ENCODE peak calls at places on chromosomes 7 and 10, in ten cellular contexts. P is mammary epithelial cell, W is hepatocyte, I is H9, O is keratinocyte, Q is IMR-90, U is fibroblast of lung, H is GM23338, A is DND-41, M is HepG2. R is an unnamed sample.

GRCh38 chr7:73443543-73444255 is 10.1 kb downstream of the FZD9 start:
- DNase-seq in P (no peak), U (no peak), H (no peak), I (no peak), Q (no peak), A (no peak), W (no peak), O (no peak), M (no peak), R (no peak)

GRCh38 chr7:44323381-44324203 is 1.8 kb downstream of the CAMK2B start:
- DNase-seq in A (no peak), P (no peak), Q (no peak), I (no peak), U (no peak), O (no peak), W (no peak), H (no peak), M (no peak), R (no peak)

GRCh38 chr7:24830440-24831050 is 73.3 kb upstream of the GSDME start:
- DNase-seq in W (no peak), P (no peak), U (no peak), I (no peak), M (no peak), O (no peak), A (no peak), H (no peak), Q (no peak), R (no peak)

GRCh38 chr7:98204670-98205069 is 6.6 kb upstream of the BHLHA15 start:
- DNase-seq in H (no peak), P (no peak), U (no peak), M (no peak), A (no peak), W (no peak), Q (no peak), I (no peak), O (no peak), R (no peak)

GRCh38 chr10:132551093-132551807 is 13.7 kb downstream of the INPP5A start:
- DNase-seq in A (peak; percentile 90), P (no peak), Q (no peak), I (no peak), O (no peak), H (no peak), W (no peak), M (no peak), U (no peak), R (no peak)

GRCh38 chr7:30780909-30781308 is 9.7 kb downstream of the MINDY4 start:
- DNase-seq in O (no peak), A (no peak), W (no peak), M (no peak), Q (no peak), H (no peak), I (no peak), P (no peak), U (no peak), R (no peak)

GRCh38 chr7:153193144-153193595 is 433.6 kb downstream of the ACTR3B start:
- DNase-seq in A (no peak), I (peak; percentile 79), W (peak; percentile 70), O (no peak), M (peak; percentile 12), P (no peak), H (peak; percentile 71), Q (no peak), U (no peak), R (peak; percentile 70)

GRCh38 chr10:130027716-130028464 is 63.8 kb upstream of the EBF3 start:
- DNase-seq in I (peak; percentile 24), A (no peak), H (no peak), Q (no peak), O (no peak), P (no peak), U (no peak), W (peak; percentile 22), M (peak; percentile 4), R (no peak)

GRCh38 chr7:22194633-22195273 is 162.2 kb downstream of the RAPGEF5 start:
- DNase-seq in A (no peak), M (no peak), O (no peak), P (no peak), W (no peak), Q (no peak), U (no peak), I (no peak), H (no peak), R (peak; percentile 13)

GRCh38 chr7:127653396-127653795 is 1.4 kb downstream of the SND1 start:
- DNase-seq in P (no peak), M (no peak), H (no peak), W (no peak), A (no peak), I (no peak), U (no peak), Q (no peak), O (no peak), R (no peak)

GRCh38 chr10:95785942-95786669 is 30.1 kb downstream of the ENTPD1 start:
- DNase-seq in U (no peak), A (no peak), W (no peak), P (no peak), Q (no peak), H (peak; percentile 45), I (no peak), O (no peak), M (no peak), R (peak; percentile 12)

GRCh38 chr10:126841341-126841902 is 63.8 kb upstream of the DOCK1 start:
- DNase-seq in A (no peak), I (no peak), O (no peak), M (no peak), P (no peak), Q (no peak), W (peak; percentile 37), U (no peak), H (no peak), R (no peak)

GRCh38 chr7:117872565-117873055 is 631 bp downstream of the CTTNBP2 start:
- DNase-seq in M (no peak), A (no peak), P (no peak), W (peak; percentile 54), Q (no peak), I (peak; percentile 54), O (no peak), H (peak; percentile 51), U (peak; percentile 24), R (peak; percentile 68)

DNA sequence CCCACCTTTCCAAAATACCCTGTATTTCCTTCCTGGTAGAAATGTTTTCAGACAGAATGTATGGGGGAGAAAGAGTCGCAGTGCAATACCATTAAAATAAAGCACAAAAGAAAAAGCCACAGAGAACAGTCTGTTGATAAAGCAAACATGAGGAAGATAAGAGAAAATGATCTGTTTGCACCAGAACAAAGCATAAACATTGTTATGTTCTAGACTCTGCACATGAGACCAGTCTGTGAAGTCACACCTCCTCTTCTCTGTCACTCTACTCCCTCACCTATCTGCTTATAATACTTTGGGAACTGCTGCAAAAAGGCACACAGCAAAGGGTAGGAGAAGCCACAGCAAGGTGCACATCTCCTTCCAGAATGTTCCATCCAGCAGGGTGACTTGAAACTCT is 67.2 kb upstream of the LRGUK start:
- DNase-seq in W (no peak), A (no peak), P (no peak), U (no peak), I (no peak), O (no peak), M (peak; percentile 50), Q (no peak), H (no peak), R (no peak)
- H3K4me2 ChIP-seq in W (no peak overlapping the region), A (no peak overlapping the region), P (no peak overlapping the region), U (no peak overlapping the region), I (no peak overlapping the region), O (no peak overlapping the region), M (no peak overlapping the region), Q (no peak overlapping the region), H (no peak overlapping the region), R (no peak overlapping the region)

GRCh38 chr7:142880886-142881505 is 4.5 kb downstream of the TRPV6 start:
- DNase-seq in A (peak; percentile 60), W (peak; percentile 70), Q (peak; percentile 1), U (peak; percentile 11), H (peak; percentile 85), I (peak; percentile 79), O (no peak), P (no peak), M (peak; percentile 23), R (peak; percentile 61)
- TF ChIP-seq CTCF in A (peak; percentile 83), W (peak; percentile 61), Q (peak; percentile 43), U (peak; percentile 57), H (peak; percentile 77), I (peak; percentile 86), O (peak; percentile 87), P (peak; percentile 92), M (peak; percentile 55), R (peak; percentile 76)

GRCh38 chr10:128074589-128074988 is 51.6 kb downstream of the MKI67 start:
- DNase-seq in M (no peak), H (no peak), P (no peak), W (no peak), A (no peak), Q (no peak), U (no peak), I (no peak), O (no peak), R (no peak)

GRCh38 chr10:128080641-128081040 is 45.6 kb downstream of the MKI67 start:
- DNase-seq in M (no peak), O (no peak), A (peak; percentile 2), Q (no peak), U (no peak), W (no peak), I (peak; percentile 10), P (no peak), H (no peak), R (no peak)

GRCh38 chr10:128078136-128078969 is 47.9 kb downstream of the MKI67 start:
- DNase-seq in U (peak; percentile 13), A (peak; percentile 63), P (no peak), M (peak; percentile 28), W (peak; percentile 61), I (peak; percentile 77), H (peak; percentile 77), Q (peak; percentile 37), O (no peak), R (peak; percentile 63)

GRCh38 chr10:128080231-128080630 is 46.0 kb downstream of the MKI67 start:
- DNase-seq in M (no peak), W (no peak), P (no peak), Q (no peak), U (no peak), H (no peak), O (no peak), I (peak; percentile 19), A (no peak), R (no peak)

DNA sequence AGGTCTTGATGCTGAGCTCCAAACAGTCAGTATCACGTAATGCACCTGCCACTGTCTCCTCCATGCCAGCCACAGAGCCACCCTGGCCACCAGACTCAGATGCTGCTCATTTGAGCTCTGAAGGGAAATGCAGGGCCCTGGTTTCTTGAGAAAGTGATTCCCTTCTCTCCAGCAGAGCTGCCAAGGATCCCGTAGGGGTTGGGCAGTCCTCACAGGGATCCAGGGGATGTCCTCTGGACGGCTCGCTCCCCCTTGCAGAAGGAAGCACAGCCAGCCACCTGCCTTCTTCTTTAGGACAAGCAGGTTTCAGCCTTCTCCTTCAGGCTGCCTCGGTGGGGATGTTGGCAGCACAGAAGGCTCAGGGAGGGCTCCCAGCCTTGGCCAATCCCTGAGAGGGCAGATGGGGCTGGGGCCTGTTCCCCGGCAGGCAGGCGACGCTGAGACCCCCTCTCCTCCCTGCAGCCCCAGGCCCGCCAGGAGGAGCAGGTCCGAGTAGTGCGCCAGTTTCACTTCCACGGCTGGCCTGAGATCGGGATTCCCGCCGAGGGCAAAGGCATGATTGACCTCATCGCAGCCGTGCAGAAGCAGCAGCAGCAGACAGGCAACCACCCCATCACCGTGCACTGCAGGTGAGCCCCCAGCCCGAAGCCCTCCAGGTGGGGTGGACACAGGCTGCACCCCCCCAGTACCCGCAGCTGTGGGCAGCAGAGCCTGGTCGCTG is 48.9 kb downstream of the MKI67 start:
- DNase-seq in A (no peak), M (no peak), W (no peak), H (no peak), U (no peak), I (peak; percentile 12), Q (no peak), O (no peak), P (no peak), R (no peak)
- H4K20me1 ChIP-seq in A (no peaks in the 10 kb centered on the region), M (no peaks in the 10 kb centered on the region), W (no peaks in the 10 kb centered on the region), H (no peaks in the 10 kb centered on the region), U (no peaks in the 10 kb centered on the region), I (no peaks in the 10 kb centered on the region), Q (no peaks in the 10 kb centered on the region), O (peaks cover 5% of the 10 kb centered on the region), P (no peaks in the 10 kb centered on the region), R (no peaks in the 10 kb centered on the region)

GRCh38 chr7:74455933-74456332 is 2.2 kb downstream of the GTF2IRD1 start:
- DNase-seq in Q (no peak), O (no peak), U (no peak), M (no peak), P (no peak), A (no peak), I (no peak), W (peak; percentile 53), H (no peak), R (no peak)
- H3K4me2 ChIP-seq in Q (peak overlapping the region; percentile 70), O (no peak overlapping the region), U (no peak overlapping the region), M (peak overlapping the region; percentile 90), P (no peak overlapping the region), A (peak overlapping the region; percentile 60), I (no peak overlapping the region), W (peak overlapping the region; percentile 97), H (no peak overlapping the region), R (no peak overlapping the region)